ENCODE peak calls at places on chromosomes 11 and 22, in eight cellular contexts. Z is CD8-positive, alpha-beta T cell; K is effector memory CD4-positive, alpha-beta T cell; B is GM23248; X is hepatocyte; N is CD8-positive, alpha-beta memory T cell; D is left ventricle myocardium inferior; W is kidney. T is an unnamed sample.

GRCh38 chr11:120168960-120169681 is 31.2 kb upstream of the TRIM29 start:
- DNase-seq in Z (peak), K (no peak), B (peak), X (peak), N (peak), D (peak), W (peak), T (no peak)

GRCh38 chr11:104883342-104883741 is 14.9 kb downstream of the CASP12 start:
- DNase-seq in Z (no peak), K (no peak), B (no peak), X (no peak), N (no peak), D (no peak), W (no peak), T (no peak)

GRCh38 chr11:47768090-47768620 is 1.0 kb upstream of the FNBP4 start:
- DNase-seq in Z (no peak), K (no peak), B (peak), X (peak), N (no peak), D (peak), W (peak), T (peak)

GRCh38 chr11:132187814-132188213 is 817.4 kb downstream of the NTM start:
- DNase-seq in Z (no peak), K (no peak), B (peak), X (no peak), N (no peak), D (no peak), W (no peak), T (no peak)

GRCh38 chr22:26674211-26675190 is 17.1 kb downstream of the MIAT start:
- DNase-seq in Z (no peak), K (no peak), B (no peak), X (no peak), N (no peak), D (no peak), W (no peak), T (no peak)

GRCh38 chr11:34222030-34222429 is 116.6 kb downstream of the NAT10 start:
- DNase-seq in Z (no peak), K (no peak), B (no peak), X (no peak), N (no peak), D (no peak), W (no peak), T (no peak)

GRCh38 chr11:8036986-8037385 is 44.0 kb upstream of the TUB start:
- DNase-seq in Z (no peak), K (no peak), B (no peak), X (no peak), N (no peak), D (no peak), W (no peak), T (no peak)

GRCh38 chr11:35649984-35650383 is 12.6 kb upstream of the TRIM44 start:
- DNase-seq in Z (no peak), K (no peak), B (peak), X (no peak), N (no peak), D (no peak), W (no peak), T (no peak)

GRCh38 chr11:116360542-116360941 is 412.2 kb downstream of the BUD13 start:
- DNase-seq in Z (no peak), K (no peak), B (no peak), X (no peak), N (no peak), D (no peak), W (no peak), T (no peak)

GRCh38 chr11:122754553-122755322 is 83.6 kb upstream of the CRTAM start:
- DNase-seq in Z (peak), K (no peak), B (peak), X (no peak), N (peak), D (no peak), W (no peak), T (no peak)

GRCh38 chr11:45280449-45280848 is 5.7 kb downstream of the SYT13 start:
- DNase-seq in Z (no peak), K (no peak), B (no peak), X (no peak), N (no peak), D (no peak), W (no peak), T (no peak)

GRCh38 chr22:25051073-25051472 is 98.6 kb downstream of the KIAA1671 start:
- DNase-seq in Z (no peak), K (no peak), B (no peak), X (no peak), N (no peak), D (no peak), W (no peak), T (no peak)

GRCh38 chr11:16356057-16356750 is at the start of gene SOX6:
- DNase-seq in Z (no peak), K (no peak), B (no peak), X (peak), N (no peak), D (no peak), W (no peak), T (no peak)

GRCh38 chr11:58926251-58926650 is 13.0 kb upstream of the GLYATL1 start:
- DNase-seq in Z (no peak), K (no peak), B (peak), X (peak), N (no peak), D (no peak), W (no peak), T (no peak)

GRCh38 chr11:29452131-29452530 is 564.7 kb downstream of the KCNA4 start:
- DNase-seq in Z (no peak), K (no peak), B (peak), X (no peak), N (no peak), D (no peak), W (no peak), T (no peak)

GRCh38 chr11:36354221-36355003 is 58.3 kb downstream of the PRR5L start:
- DNase-seq in Z (no peak), K (no peak), B (peak), X (no peak), N (no peak), D (no peak), W (no peak), T (no peak)

GRCh38 chr11:2090172-2091111 is 48.7 kb downstream of the IGF2 start:
- DNase-seq in Z (no peak), K (no peak), B (no peak), X (no peak), N (peak), D (no peak), W (no peak), T (peak)

GRCh38 chr11:112320668-112321067 is 60.0 kb upstream of the PLET1 start:
- DNase-seq in Z (no peak), K (no peak), B (peak), X (peak), N (no peak), D (peak), W (peak), T (peak)

GRCh38 chr11:72685560-72686480 is 11.6 kb upstream of the PDE2A start:
- DNase-seq in Z (no peak), K (no peak), B (peak), X (peak), N (no peak), D (peak), W (peak), T (no peak)

GRCh38 chr11:100367892-100368291 is 319.2 kb upstream of the ARHGAP42 start:
- DNase-seq in Z (no peak), K (no peak), B (no peak), X (no peak), N (no peak), D (no peak), W (no peak), T (no peak)

GRCh38 chr11:69473520-69473894 is 8.0 kb upstream of the LINC01488 start:
- DNase-seq in Z (no peak), K (no peak), B (no peak), X (no peak), N (no peak), D (peak), W (no peak), T (no peak)

GRCh38 chr11:106939157-106939556 is 79.1 kb downstream of the GUCY1A2 start:
- DNase-seq in Z (no peak), K (no peak), B (no peak), X (no peak), N (no peak), D (no peak), W (no peak), T (no peak)

GRCh38 chr11:114293201-114293711 is 2.9 kb upstream of the NNMT start:
- DNase-seq in Z (no peak), K (no peak), B (no peak), X (no peak), N (no peak), D (no peak), W (no peak), T (no peak)

GRCh38 chr11:47003180-47003877 is 66.8 kb downstream of the CSTPP1 start:
- DNase-seq in Z (no peak), K (no peak), B (peak), X (no peak), N (no peak), D (no peak), W (no peak), T (no peak)

GRCh38 chr11:20474951-20475517 is 87.5 kb downstream of the PRMT3 start:
- DNase-seq in Z (no peak), K (no peak), B (no peak), X (no peak), N (no peak), D (no peak), W (no peak), T (no peak)

GRCh38 chr22:18091916-18092526 is 14.2 kb downstream of the PEX26 start:
- DNase-seq in Z (no peak), K (peak), B (peak), X (peak), N (peak), D (peak), W (peak), T (peak)

GRCh38 chr11:85595285-85595884 is 31.8 kb downstream of the DLG2 start:
- DNase-seq in Z (no peak), K (no peak), B (peak), X (peak), N (no peak), D (no peak), W (no peak), T (no peak)

GRCh38 chr11:109765709-109766311 is 327.4 kb upstream of the ZC3H12C start:
- DNase-seq in Z (no peak), K (no peak), B (no peak), X (no peak), N (no peak), D (no peak), W (no peak), T (no peak)
- H3K27ac ChIP-seq in Z (no peak), K (no peak), B (no peak), X (no peak), N (no peak), D (no peak), W (no peak), T (no peak)

DNA sequence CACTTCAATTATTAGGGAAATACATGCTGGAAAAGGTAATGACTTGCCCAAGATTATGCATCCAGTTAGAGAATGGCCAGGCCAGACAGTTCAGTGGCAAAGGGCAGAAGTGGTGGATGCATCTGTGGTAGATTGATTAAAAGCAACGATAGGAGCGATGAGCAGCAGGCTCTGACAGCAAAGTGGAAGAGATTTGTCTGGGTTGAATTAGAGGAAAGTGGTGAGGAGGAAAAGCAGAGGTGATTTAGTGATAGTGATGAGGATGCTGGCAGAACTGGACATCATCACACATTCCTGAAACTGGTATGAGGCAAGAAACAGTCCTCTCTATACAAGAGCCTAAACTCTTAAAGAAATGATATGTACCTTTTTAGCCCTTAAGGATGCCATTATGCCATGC is 12.5 kb downstream of the HSD17B12 start:
- DNase-seq in Z (no peak), K (no peak), B (no peak), X (no peak), N (no peak), D (no peak), W (no peak), T (no peak)
- H3K27ac ChIP-seq in Z (no peak), K (no peak), B (no peak), X (no peak), N (no peak), D (no peak), W (no peak), T (no peak)

GRCh38 chr11:108092134-108092533 is 29.2 kb upstream of the ACAT1 start:
- DNase-seq in Z (no peak), K (no peak), B (no peak), X (no peak), N (no peak), D (no peak), W (no peak), T (no peak)

GRCh38 chr11:108097179-108097578 is 24.2 kb upstream of the ACAT1 start:
- DNase-seq in Z (no peak), K (no peak), B (no peak), X (no peak), N (no peak), D (no peak), W (no peak), T (no peak)

GRCh38 chr11:108093128-108093904 is 28.1 kb upstream of the ACAT1 start:
- DNase-seq in Z (no peak), K (no peak), B (no peak), X (no peak), N (no peak), D (no peak), W (no peak), T (no peak)
- H3K27ac ChIP-seq in Z (no peak), K (no peak), B (no peak), X (peak), N (no peak), D (no peak), W (no peak), T (no peak)

DNA sequence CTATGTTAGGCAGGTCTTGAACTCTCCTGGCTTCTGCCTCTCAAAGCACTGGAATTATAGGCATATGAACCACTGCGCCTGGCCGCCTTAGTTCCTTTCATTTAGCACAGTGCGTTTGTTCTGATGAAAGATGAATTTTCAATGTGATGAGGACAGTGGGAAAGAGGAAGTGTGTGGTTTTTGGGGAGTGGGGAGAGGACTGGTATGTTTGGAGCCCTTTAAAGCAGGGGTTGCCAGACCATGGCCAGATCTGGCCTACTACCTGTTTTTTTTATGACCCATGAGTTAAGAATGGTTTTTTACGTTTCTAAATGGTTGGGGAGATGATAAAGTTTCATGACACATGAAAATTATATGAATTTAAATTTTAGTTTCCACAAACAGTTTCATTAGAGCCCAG is 12.5 kb downstream of the ATXN10 start:
- DNase-seq in Z (no peak), K (no peak), B (no peak), X (no peak), N (no peak), D (no peak), W (no peak), T (no peak)
- H3K27ac ChIP-seq in Z (no peak), K (no peak), B (no peak), X (peak), N (no peak), D (no peak), W (no peak), T (no peak)

DNA sequence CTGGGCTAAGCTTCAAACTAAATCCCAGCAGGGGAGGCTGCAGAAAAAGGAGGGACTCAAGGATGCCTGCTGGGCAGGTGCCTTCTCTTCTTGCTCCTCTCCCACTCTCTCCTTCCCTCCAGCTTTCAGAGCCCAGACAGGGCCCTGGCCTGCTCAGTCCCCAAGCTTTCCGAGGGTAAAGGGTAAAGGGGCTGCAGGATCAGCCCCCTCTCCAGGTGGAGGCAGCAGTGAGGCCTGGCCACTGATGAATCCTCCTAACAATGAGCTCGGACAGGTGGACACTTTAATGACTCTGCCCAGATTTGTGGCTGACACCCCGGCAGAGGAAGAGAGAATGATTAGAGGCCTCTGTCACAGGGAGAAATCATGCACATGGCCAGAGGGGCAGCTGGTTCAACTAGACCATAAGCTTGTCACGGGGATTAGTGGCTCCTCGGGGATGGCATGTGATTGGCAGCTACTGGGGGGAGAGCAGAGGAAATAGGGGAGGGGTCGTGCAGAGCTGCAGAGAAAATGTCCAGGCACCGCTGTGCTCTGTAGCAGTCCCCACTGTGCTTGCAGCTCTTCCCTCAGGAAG is 587.5 kb upstream of the B3GAT1 start:
- DNase-seq in Z (no peak), K (no peak), B (no peak), X (no peak), N (no peak), D (no peak), W (no peak), T (no peak)
- H3K27ac ChIP-seq in Z (no peak), K (no peak), B (no peak), X (no peak), N (no peak), D (no peak), W (no peak), T (no peak)

T was measured in ascending aorta.